ENCODE peak calls at places on chromosome 3, in five cellular contexts. C is nephron progenitor cell, B is A549, Z is glutamatergic neuron, H is IMR-90. L is an unnamed sample.

GRCh38 chr3:184574552-184575430 is 13.2 kb downstream of the EPHB3 start:
- DNase-seq in C (peak), B (no peak), Z (no peak), H (no peak), L (no peak)

GRCh38 chr3:11661052-11661656 is 17.4 kb upstream of the VGLL4 start:
- DNase-seq in C (no peak), B (peak), Z (no peak), H (no peak), L (no peak)

GRCh38 chr3:35666893-35667292 is 27.6 kb downstream of the ARPP21 start:
- DNase-seq in C (no peak), B (no peak), Z (no peak), H (no peak), L (no peak)

GRCh38 chr3:143000525-143000924 is 845 bp upstream of the U2SURP start:
- DNase-seq in C (no peak), B (no peak), Z (no peak), H (peak), L (no peak)

GRCh38 chr3:10432156-10432845 is 73.1 kb downstream of the ATP2B2 start:
- DNase-seq in C (no peak), B (no peak), Z (no peak), H (no peak), L (no peak)

GRCh38 chr3:184648726-184649125 is 63.1 kb downstream of the MAGEF1 start:
- DNase-seq in C (no peak), B (no peak), Z (no peak), H (no peak), L (no peak)

GRCh38 chr3:87350367-87351199 is 74.2 kb upstream of the POU1F1 start:
- DNase-seq in C (peak), B (peak), Z (no peak), H (peak), L (no peak)

GRCh38 chr3:43231276-43232000 is 54.9 kb upstream of the SNRK start:
- DNase-seq in C (no peak), B (no peak), Z (no peak), H (peak), L (no peak)

GRCh38 chr3:56801151-56801596 is 575 bp downstream of the ARHGEF3 start:
- DNase-seq in C (no peak), B (no peak), Z (no peak), H (no peak), L (no peak)

GRCh38 chr3:11228041-11228440 is 44.2 kb upstream of the ATG7 start:
- DNase-seq in C (no peak), B (no peak), Z (no peak), H (no peak), L (no peak)

GRCh38 chr3:115960799-115961198 is 337.5 kb downstream of the GAP43 start:
- DNase-seq in C (peak), B (no peak), Z (no peak), H (no peak), L (no peak)

GRCh38 chr3:159624616-159625015 is 364.0 kb upstream of the IL12A start:
- DNase-seq in C (no peak), B (no peak), Z (no peak), H (no peak), L (no peak)

GRCh38 chr3:150235799-150236198 is 172.3 kb upstream of the TSC22D2 start:
- DNase-seq in C (no peak), B (no peak), Z (no peak), H (peak), L (no peak)

GRCh38 chr3:150749218-150749617 is 13.8 kb downstream of the SIAH2 start:
- DNase-seq in C (peak), B (no peak), Z (no peak), H (no peak), L (no peak)

GRCh38 chr3:169390741-169391300 is 272.7 kb downstream of the MECOM start:
- DNase-seq in C (no peak), B (no peak), Z (no peak), H (no peak), L (no peak)

GRCh38 chr3:22392859-22393258 is 641.8 kb upstream of the ZNF385D start:
- DNase-seq in C (no peak), B (no peak), Z (no peak), H (no peak), L (no peak)

GRCh38 chr3:46811615-46812236 is 51.5 kb downstream of the MYL3 start:
- DNase-seq in C (peak), B (no peak), Z (peak), H (no peak), L (no peak)

DNA sequence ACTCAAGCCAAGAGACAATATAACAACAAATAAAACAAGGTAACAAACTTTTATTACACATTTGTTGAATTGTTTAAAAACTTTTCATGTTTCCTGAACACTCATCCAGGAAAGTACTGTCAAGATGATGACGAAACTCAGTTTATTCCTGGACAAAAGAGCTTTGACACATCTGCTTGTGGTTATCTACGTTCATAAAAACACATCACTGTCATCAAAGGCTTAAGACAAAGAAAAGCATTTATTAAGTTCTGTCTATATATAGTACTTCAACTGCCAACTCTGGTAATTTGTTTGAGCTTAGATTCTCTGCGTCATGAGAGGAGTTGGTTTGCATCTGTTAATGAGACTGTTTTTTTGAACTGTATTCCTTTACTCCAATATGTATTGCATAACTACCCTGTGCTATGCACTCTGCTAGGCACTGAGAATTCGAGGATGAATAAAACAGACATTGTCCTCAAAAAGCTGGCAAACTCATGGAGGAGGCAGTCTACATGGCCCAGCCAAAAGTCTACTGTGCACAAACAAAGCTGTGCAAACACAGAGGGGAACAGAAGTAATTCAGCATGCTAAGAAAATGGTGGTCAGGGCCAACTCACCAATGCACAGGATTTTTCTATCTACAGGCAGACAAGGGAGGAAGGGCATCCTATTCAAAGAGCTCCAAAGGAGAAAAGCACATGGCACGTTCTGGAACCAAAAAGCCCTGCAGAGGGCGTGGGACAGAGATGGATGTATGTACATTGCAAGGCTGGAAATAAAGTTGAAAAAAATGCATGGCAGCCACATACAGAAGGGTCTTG is 21.5 kb downstream of the PLD1 start:
- DNase-seq in C (no peak), B (no peak), Z (no peak), H (peak), L (no peak)
- TF ChIP-seq CTCF in C (no peak), B (no peak), Z (no peak), H (no peak), L (no peak)

GRCh38 chr3:98613616-98614015 is 20.2 kb upstream of the CPOX start:
- DNase-seq in C (no peak), B (no peak), Z (no peak), H (peak), L (no peak)
- TF ChIP-seq CTCF in C (no peak), B (no peak), Z (no peak), H (no peak), L (no peak)

GRCh38 chr3:155326901-155327300 is 33.4 kb upstream of the STRIT1 start:
- DNase-seq in C (no peak), B (no peak), Z (no peak), H (no peak), L (no peak)

GRCh38 chr3:155323063-155323666 is 29.7 kb upstream of the STRIT1 start:
- DNase-seq in C (peak), B (peak), Z (no peak), H (peak), L (no peak)

GRCh38 chr3:155327430-155327829 is 33.9 kb upstream of the STRIT1 start:
- DNase-seq in C (no peak), B (no peak), Z (no peak), H (no peak), L (no peak)

GRCh38 chr3:155326249-155326648 is 32.8 kb upstream of the STRIT1 start:
- DNase-seq in C (no peak), B (no peak), Z (no peak), H (no peak), L (no peak)

GRCh38 chr3:155325263-155325835 is 31.9 kb upstream of the STRIT1 start:
- DNase-seq in C (no peak), B (no peak), Z (peak), H (no peak), L (no peak)
- TF ChIP-seq CTCF in C (no peak), B (no peak), Z (no peak), H (peak), L (peak)

DNA sequence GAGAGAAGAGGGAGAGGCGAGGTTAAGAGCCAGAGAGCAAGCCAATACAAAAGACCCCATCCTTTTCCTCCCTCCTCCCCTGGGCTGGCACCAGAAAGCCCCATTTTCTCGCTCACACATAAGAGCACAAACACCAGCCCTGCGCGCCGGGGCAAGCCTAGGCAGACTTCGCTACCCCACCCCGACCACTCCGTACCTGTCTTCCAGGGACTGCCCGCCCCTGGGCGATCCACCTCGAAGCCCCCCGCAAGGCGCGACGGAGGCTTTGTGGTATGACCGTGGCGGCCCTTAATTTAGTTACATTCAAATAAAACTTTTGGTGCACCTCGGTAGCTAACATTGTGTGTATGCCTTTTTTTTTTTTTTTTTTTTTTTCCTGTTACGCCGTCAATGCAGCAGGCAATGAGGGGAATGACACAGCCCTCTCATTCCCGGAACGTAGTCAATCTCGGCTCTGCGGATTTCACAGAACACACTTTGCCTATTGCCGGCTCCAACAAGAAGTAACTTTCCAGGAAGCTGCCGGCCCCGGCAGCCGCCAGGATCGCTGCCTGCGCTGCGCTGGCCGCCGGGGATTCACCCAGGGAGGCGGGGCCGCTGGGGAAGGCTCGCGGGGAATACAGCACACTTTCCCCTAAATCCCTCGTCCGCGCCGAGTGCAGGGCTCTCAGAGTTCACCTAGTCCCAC is 7.7 kb downstream of the BCL6 start:
- DNase-seq in C (peak), B (no peak), Z (peak), H (peak), L (peak)
- TF ChIP-seq CTCF in C (no peak), B (no peak), Z (no peak), H (no peak), L (peak)

GRCh38 chr3:71476950-71477349 is 106.6 kb downstream of the FOXP1 start:
- DNase-seq in C (no peak), B (no peak), Z (no peak), H (no peak), L (no peak)
- TF ChIP-seq CTCF in C (no peak), B (no peak), Z (no peak), H (no peak), L (no peak)